ENCODE peak calls at places on chromosomes 2 and 18, in four cellular contexts. S is HepG2, Z is A549, U is H1. R is an unnamed sample.

GRCh38 chr2:88857951-88858406 is 166.5 kb downstream of the RPIA start:
- DNase-seq in U (no peak), S (no peak), Z (peak; percentile 6), R (no peak)

GRCh38 chr18:3306391-3306790 is 44.5 kb downstream of the MYL12B start:
- DNase-seq in Z (no peak), U (no peak), S (no peak), R (no peak)

GRCh38 chr18:44799422-44800421 is 119.0 kb downstream of the SETBP1 start:
- DNase-seq in Z (no peak), S (no peak), U (no peak), R (no peak)

GRCh38 chr2:6986251-6986893 is 69.2 kb downstream of the RNF144A start:
- DNase-seq in S (no peak), Z (peak; percentile 17), U (no peak), R (no peak)

GRCh38 chr18:10230072-10230471 is 224.4 kb upstream of the APCDD1 start:
- DNase-seq in U (peak; percentile 21), Z (peak; percentile 40), S (peak; percentile 23), R (peak; percentile 40)

GRCh38 chr18:65435529-65435928 is 315.3 kb upstream of the CDH7 start:
- DNase-seq in S (no peak), U (no peak), Z (no peak), R (no peak)

GRCh38 chr2:112629823-112630222 is 15.9 kb upstream of the SLC20A1 start:
- DNase-seq in S (no peak), U (no peak), Z (no peak), R (no peak)

GRCh38 chr18:61957801-61958516 is 65.2 kb upstream of the RNF152 start:
- DNase-seq in S (no peak), Z (no peak), U (no peak), R (no peak)

GRCh38 chr2:57947398-57947797 is 99.2 kb upstream of the VRK2 start:
- DNase-seq in S (no peak), Z (peak; percentile 5), U (no peak), R (no peak)

GRCh38 chr2:232291343-232291742 is 87.2 kb upstream of the ALPP start:
- DNase-seq in U (no peak), Z (no peak), S (no peak), R (no peak)

GRCh38 chr2:46776687-46777327 is 138.8 kb downstream of the MCFD2 start:
- DNase-seq in S (peak; percentile 69), U (no peak), Z (peak; percentile 73), R (peak; percentile 66)

GRCh38 chr2:28166956-28167355 is 225.7 kb upstream of the FOSL2 start:
- DNase-seq in Z (no peak), S (no peak), U (no peak), R (no peak)

GRCh38 chr2:118319271-118319684 is 231.0 kb downstream of the INSIG2 start:
- DNase-seq in Z (no peak), S (no peak), U (peak; percentile 93), R (no peak)

GRCh38 chr2:200364142-200364541 is 57.6 kb downstream of the SPATS2L start:
- DNase-seq in S (no peak), U (no peak), Z (no peak), R (no peak)

GRCh38 chr2:109209412-109209811 is 80.4 kb downstream of the SH3RF3 start:
- DNase-seq in Z (peak; percentile 13), U (no peak), S (no peak), R (no peak)

GRCh38 chr18:40493316-40493715 is 1461.7 kb upstream of the PIK3C3 start:
- DNase-seq in U (no peak), Z (no peak), S (no peak), R (no peak)

GRCh38 chr18:42773870-42774269 is 341.6 kb downstream of the RIT2 start:
- DNase-seq in S (no peak), U (no peak), Z (no peak), R (no peak)

GRCh38 chr18:42274488-42275137 is 319.6 kb downstream of the PIK3C3 start:
- DNase-seq in U (no peak), S (peak; percentile 62), Z (peak; percentile 34), R (no peak)

GRCh38 chr2:7111626-7112025 is 194.4 kb downstream of the RNF144A start:
- DNase-seq in Z (peak; percentile 9), S (no peak), U (no peak), R (no peak)

GRCh38 chr2:206561962-206562361 is 80.3 kb upstream of the FAM237A start:
- DNase-seq in S (no peak), Z (no peak), U (no peak), R (no peak)

GRCh38 chr2:86372641-86373502 is 35.4 kb upstream of the REEP1 start:
- DNase-seq in S (peak; percentile 63), Z (peak; percentile 72), U (no peak), R (peak; percentile 47)

GRCh38 chr2:221561770-221562169 is 10.3 kb downstream of the EPHA4 start:
- DNase-seq in U (no peak), Z (no peak), S (no peak), R (no peak)

GRCh38 chr2:11396690-11396985 is 52.2 kb upstream of the ROCK2 start:
- DNase-seq in S (no peak), U (no peak), Z (no peak), R (no peak)

GRCh38 chr2:100935372-100935752 is 66.7 kb upstream of the RPL31 start:
- DNase-seq in S (no peak), Z (no peak), U (no peak), R (no peak)

GRCh38 chr2:166384774-166385173 is 9.0 kb upstream of the SCN9A start:
- DNase-seq in Z (peak; percentile 36), U (no peak), S (peak; percentile 27), R (no peak)

GRCh38 chr2:66781804-66782203 is 346.9 kb downstream of the MEIS1 start:
- DNase-seq in U (no peak), S (no peak), Z (no peak), R (no peak)

GRCh38 chr2:235744161-235744560 is 250.3 kb downstream of the AGAP1 start:
- DNase-seq in U (no peak), S (no peak), Z (no peak), R (no peak)

GRCh38 chr2:142868281-142868762 is 9.1 kb upstream of the KYNU start:
- DNase-seq in S (no peak), Z (peak; percentile 94), U (no peak), R (no peak)

GRCh38 chr2:1816414-1816911 is 72.1 kb upstream of the PXDN start:
- DNase-seq in Z (no peak), S (no peak), U (no peak), R (no peak)

GRCh38 chr2:224894356-224894755 is 147.9 kb downstream of the DOCK10 start:
- DNase-seq in Z (no peak), U (no peak), S (no peak), R (no peak)

GRCh38 chr2:152222975-152223638 is 47.5 kb upstream of the STAM2 start:
- DNase-seq in Z (no peak), S (peak; percentile 59), U (no peak), R (peak; percentile 27)
- TF ChIP-seq CEBPB in Z (no peak), S (no peak), U (no peak), R (no peak)

GRCh38 chr2:176781570-176782217 is 430.9 kb upstream of the HNRNPA3 start:
- DNase-seq in S (no peak), Z (no peak), U (no peak), R (no peak)

GRCh38 chr2:176784633-176785193 is 427.9 kb upstream of the HNRNPA3 start:
- DNase-seq in Z (no peak), S (no peak), U (no peak), R (no peak)

GRCh38 chr2:176774768-176775453 is 437.7 kb upstream of the HNRNPA3 start:
- DNase-seq in S (no peak), U (no peak), Z (no peak), R (no peak)

GRCh38 chr2:176779917-176780316 is 432.7 kb upstream of the HNRNPA3 start:
- DNase-seq in U (no peak), Z (no peak), S (no peak), R (no peak)
- TF ChIP-seq PHF8 in U (no peak), Z (no peak), S (no peak), R (no peak)

GRCh38 chr18:5538541-5538940 is 5.3 kb downstream of the EPB41L3 start:
- DNase-seq in U (no peak), Z (no peak), S (no peak), R (no peak)

GRCh38 chr18:5546660-5547059 is 2.9 kb upstream of the EPB41L3 start:
- DNase-seq in Z (peak; percentile 17), U (no peak), S (no peak), R (no peak)

GRCh38 chr18:5543854-5544389 is at the start of gene EPB41L3:
- DNase-seq in S (no peak), Z (no peak), U (no peak), R (no peak)

GRCh38 chr18:5543036-5543671 is 643 bp downstream of the EPB41L3 start:
- DNase-seq in S (no peak), Z (no peak), U (no peak), R (no peak)

DNA sequence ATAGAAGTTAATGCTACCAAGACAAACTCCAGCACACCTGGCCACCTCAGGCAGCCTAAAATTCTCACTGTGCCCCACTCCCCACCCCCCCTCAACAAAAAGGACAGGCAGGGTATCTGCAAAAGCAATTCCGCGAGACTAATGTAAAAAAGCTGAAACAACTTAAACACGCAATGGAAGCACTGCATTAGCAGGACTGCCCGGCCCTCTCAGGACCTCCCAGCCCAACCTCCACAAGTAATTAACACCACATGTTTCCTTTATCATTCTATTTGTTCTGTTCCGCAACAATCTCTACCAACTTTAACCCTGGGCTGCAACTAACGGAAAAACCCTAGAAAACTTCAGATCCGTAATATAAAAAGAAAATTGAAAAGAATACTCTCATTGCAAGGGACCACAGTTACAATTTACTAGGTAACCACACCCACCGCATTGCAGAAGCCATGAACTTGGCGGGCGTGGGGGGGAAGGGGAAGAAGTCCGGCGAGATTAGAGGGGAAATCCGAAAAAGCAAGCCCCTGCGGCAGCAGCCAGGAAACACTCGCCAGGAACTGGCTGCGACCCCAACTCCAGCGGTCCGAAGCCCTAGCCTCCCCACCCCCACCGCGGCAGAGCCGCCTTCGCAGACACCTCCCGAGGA is 1.3 kb downstream of the EPB41L3 start:
- DNase-seq in S (no peak), U (no peak), Z (no peak), R (no peak)
- TF ChIP-seq POLR2A in S (no peak), U (no peak), Z (no peak), R (no peak)

DNA sequence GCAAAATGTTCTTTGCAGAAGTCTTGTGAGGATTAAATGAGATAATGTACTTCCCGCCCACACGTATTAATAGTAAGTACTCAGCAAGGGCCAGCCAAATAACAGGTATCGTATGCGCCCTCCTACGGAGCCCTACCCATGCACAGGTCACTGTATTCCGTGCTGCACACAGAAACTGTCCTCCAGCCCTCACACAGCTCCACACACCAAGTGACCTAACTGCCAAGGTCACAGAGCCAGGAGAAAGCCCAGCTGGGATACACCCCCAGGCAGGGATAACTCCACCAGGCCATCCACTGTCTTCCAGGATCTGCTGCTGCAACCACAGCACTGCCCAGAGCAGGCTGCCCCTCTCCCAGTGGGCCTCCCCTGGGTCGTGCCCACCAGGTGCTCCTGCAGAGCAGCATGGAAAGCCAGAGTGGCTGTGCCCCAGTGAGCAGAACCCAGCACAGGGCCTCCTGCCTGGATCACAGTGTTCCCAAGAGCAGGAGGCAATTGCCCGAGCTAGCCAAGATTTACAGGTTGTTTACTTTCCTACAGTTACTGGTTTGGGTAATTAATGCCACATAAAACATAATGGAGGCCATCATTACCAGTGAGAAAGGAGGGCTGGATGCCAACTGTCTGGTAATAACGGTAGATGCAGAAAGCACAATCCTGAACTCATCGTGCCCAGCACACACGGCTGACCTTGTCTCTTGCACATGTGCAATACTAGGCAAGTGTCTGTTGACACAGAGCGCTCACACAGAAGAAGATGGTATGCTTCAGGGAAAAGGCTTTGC is 24.4 kb downstream of the TFCP2L1 start:
- DNase-seq in U (no peak), Z (no peak), S (no peak), R (no peak)
- TF ChIP-seq CEBPB in U (no peak), Z (no peak), S (no peak), R (no peak)

GRCh38 chr2:26615336-26616031 is 25.7 kb downstream of the CIB4 start:
- DNase-seq in U (peak; percentile 36), Z (peak; percentile 60), S (no peak), R (peak; percentile 27)
- TF ChIP-seq PHF8 in U (no peak), Z (no peak), S (no peak), R (no peak)

R was measured in K562.